ENCODE peak calls at places on chromosomes 11 and 22, in ten cellular contexts. N is WERI-Rb-1; G is right cardiac atrium; D is AG04450; X is esophagus squamous epithelium; T is cardiac muscle cell; W is CD4-positive, CD25-positive, alpha-beta regulatory T cell; Z is heart left ventricle; Y is mammary epithelial cell; C is prostate gland. B is an unnamed sample.

GRCh38 chr22:30778261-30778660 is 83.6 kb downstream of the OSBP2 start:
- DNase-seq in G (no peak), Z (no peak), X (no peak), Y (no peak), D (no peak), C (no peak), W (no peak), N (no peak), T (no peak), B (no peak)

GRCh38 chr22:40982482-40983385 is 31.6 kb downstream of the RBX1 start:
- DNase-seq in C (no peak), T (peak; percentile 68), D (no peak), Z (no peak), W (no peak), N (no peak), Y (no peak), G (no peak), X (no peak), B (no peak)

GRCh38 chr11:120786206-120786735 is 237.6 kb upstream of the TBCEL start:
- DNase-seq in C (no peak), G (no peak), W (no peak), X (no peak), T (no peak), Y (no peak), N (no peak), Z (no peak), D (no peak), B (no peak)

GRCh38 chr11:119693253-119693815 is 35.7 kb downstream of the NECTIN1 start:
- DNase-seq in X (no peak), W (no peak), G (no peak), D (no peak), Z (no peak), Y (peak; percentile 75), T (no peak), C (no peak), N (no peak), B (no peak)

GRCh38 chr11:64539711-64540420 is 51.2 kb upstream of the SLC22A12 start:
- DNase-seq in G (no peak), W (no peak), Y (no peak), D (no peak), X (no peak), Z (no peak), T (no peak), N (no peak), C (no peak), B (no peak)

GRCh38 chr22:22959147-22959827 is 71.7 kb downstream of the IGLL5 start:
- DNase-seq in G (peak; percentile 74), X (no peak), D (peak; percentile 36), C (peak; percentile 78), N (peak; percentile 85), W (peak; percentile 61), T (peak; percentile 79), Z (peak; percentile 70), Y (peak; percentile 48), B (peak; percentile 82)

GRCh38 chr11:72243173-72243566 is 806 bp downstream of the PHOX2A start:
- DNase-seq in X (no peak), Z (no peak), G (no peak), W (no peak), C (no peak), N (no peak), D (no peak), T (no peak), Y (no peak), B (peak; percentile 35)

GRCh38 chr22:35444685-35445399 is 44.9 kb downstream of the MCM5 start:
- DNase-seq in N (no peak), G (no peak), Y (no peak), D (no peak), X (no peak), W (no peak), T (no peak), C (no peak), Z (no peak), B (no peak)

GRCh38 chr11:107609384-107610218 is 18.7 kb downstream of the ELMOD1 start:
- DNase-seq in Z (no peak), G (no peak), N (no peak), W (no peak), Y (no peak), T (no peak), D (no peak), X (no peak), C (no peak), B (no peak)

GRCh38 chr11:79150966-79151365 is 289.9 kb downstream of the TENM4 start:
- DNase-seq in N (no peak), W (no peak), Y (peak; percentile 55), C (no peak), D (peak; percentile 30), Z (no peak), X (no peak), G (no peak), T (no peak), B (no peak)

GRCh38 chr22:37379716-37380115 is 47.6 kb downstream of the ELFN2 start:
- DNase-seq in D (no peak), N (no peak), C (no peak), G (no peak), Y (no peak), T (no peak), W (no peak), Z (no peak), X (no peak), B (no peak)

GRCh38 chr22:47129902-47130301 is 367.5 kb downstream of the TBC1D22A start:
- DNase-seq in G (no peak), X (no peak), N (peak; percentile 30), Y (peak; percentile 51), T (no peak), W (no peak), C (peak; percentile 75), D (no peak), Z (no peak), B (peak; percentile 52)

GRCh38 chr22:49979587-49980264 is 19.2 kb downstream of the PIM3 start:
- DNase-seq in Z (peak; percentile 24), G (no peak), T (no peak), C (no peak), W (no peak), N (peak; percentile 60), Y (no peak), X (no peak), D (no peak), B (peak; percentile 36)

GRCh38 chr11:125429807-125430678 is 66.0 kb downstream of the FEZ1 start:
- DNase-seq in W (no peak), Z (no peak), T (no peak), G (no peak), Y (no peak), D (no peak), C (no peak), X (no peak), N (no peak), B (no peak)
- H3K4me3 ChIP-seq in W (no peak overlapping the region), Z (no peak overlapping the region), T (no peak overlapping the region), G (no peak overlapping the region), Y (no peak overlapping the region), D (no peak overlapping the region), C (no peak overlapping the region), X (no peak overlapping the region), N (no peak overlapping the region), B (no peak overlapping the region)

DNA sequence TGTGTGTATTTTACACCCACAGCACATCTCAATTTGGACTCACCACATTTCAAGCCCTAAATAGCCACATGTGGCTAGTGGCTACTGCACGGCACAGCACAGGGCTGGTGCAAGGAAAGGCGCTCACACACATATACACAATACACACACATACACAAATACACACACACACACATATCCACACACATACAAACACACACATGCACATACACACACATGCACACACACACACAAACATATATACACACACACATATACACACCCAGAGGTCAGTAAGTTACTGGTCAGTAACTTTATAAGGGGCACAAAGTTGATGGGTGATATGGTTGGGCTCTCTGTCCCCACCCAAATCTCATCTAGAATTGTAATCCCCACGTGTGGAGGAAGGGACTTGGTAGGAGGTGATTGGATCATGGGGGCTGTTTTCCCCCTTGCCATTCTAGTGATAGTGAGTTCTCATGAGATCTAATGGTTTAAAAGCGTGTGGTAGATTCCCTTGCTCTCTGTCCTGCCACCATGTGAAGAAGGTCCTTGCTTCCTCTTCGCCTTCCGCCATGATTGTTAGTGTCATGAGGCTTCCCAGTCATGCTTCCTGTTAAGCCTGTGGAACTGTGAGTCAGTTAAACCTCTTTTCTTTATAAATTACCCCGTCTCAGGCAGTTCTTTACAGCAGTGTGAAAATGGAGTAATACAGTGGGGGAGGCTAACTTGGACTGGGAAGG is 37.6 kb upstream of the DKK3 start:
- DNase-seq in C (no peak), G (no peak), Z (no peak), X (no peak), D (no peak), Y (no peak), W (no peak), T (no peak), N (no peak), B (no peak)
- H3K9me3 ChIP-seq in C (no peaks in the 10 kb centered on the region), G (no peaks in the 10 kb centered on the region), Z (no peaks in the 10 kb centered on the region), X (no peaks in the 10 kb centered on the region), D (no peaks in the 10 kb centered on the region), Y (peaks cover 8% of the 10 kb centered on the region), W (no peaks in the 10 kb centered on the region), T (no peaks in the 10 kb centered on the region), N (no peaks in the 10 kb centered on the region), B (peaks cover 3% of the 10 kb centered on the region)

GRCh38 chr22:17302616-17303015 is 66.6 kb upstream of the CECR2 start:
- DNase-seq in C (no peak), Z (no peak), W (no peak), T (no peak), Y (no peak), N (no peak), G (no peak), D (no peak), X (no peak), B (no peak)

GRCh38 chr22:17303840-17304779 is 65.2 kb upstream of the CECR2 start:
- DNase-seq in Z (no peak), X (no peak), G (no peak), T (no peak), N (peak; percentile 21), D (no peak), Y (no peak), W (peak; percentile 56), C (no peak), B (no peak)

GRCh38 chr22:17305076-17305475 is 64.2 kb upstream of the CECR2 start:
- DNase-seq in T (no peak), Z (no peak), W (no peak), G (no peak), N (no peak), Y (no peak), D (no peak), X (no peak), C (no peak), B (no peak)

GRCh38 chr22:17303441-17303839 is 65.8 kb upstream of the CECR2 start:
- DNase-seq in Y (no peak), G (no peak), Z (no peak), D (no peak), X (no peak), T (no peak), C (no peak), W (no peak), N (no peak), B (no peak)

GRCh38 chr22:17300926-17301325 is 68.3 kb upstream of the CECR2 start:
- DNase-seq in D (no peak), T (no peak), Y (no peak), X (no peak), W (no peak), Z (no peak), C (no peak), G (no peak), N (no peak), B (no peak)
- H3K4me3 ChIP-seq in D (no peak overlapping the region), T (no peak overlapping the region), Y (no peak overlapping the region), X (no peak overlapping the region), W (no peak overlapping the region), Z (no peak overlapping the region), C (no peak overlapping the region), G (no peak overlapping the region), N (no peak overlapping the region), B (no peak overlapping the region)

GRCh38 chr22:44475706-44476105 is 22.3 kb downstream of the RTL6 start:
- DNase-seq in W (no peak), X (no peak), N (no peak), G (no peak), Y (no peak), D (no peak), C (no peak), T (no peak), Z (no peak), B (no peak)
- H3K9me3 ChIP-seq in W (peaks cover 27% of the 10 kb centered on the region), X (no peaks in the 10 kb centered on the region), N (peaks cover 11% of the 10 kb centered on the region), G (no peaks in the 10 kb centered on the region), Y (no peaks in the 10 kb centered on the region), D (no peaks in the 10 kb centered on the region), C (no peaks in the 10 kb centered on the region), T (no peaks in the 10 kb centered on the region), Z (peaks cover 15% of the 10 kb centered on the region), B (peaks cover 13% of the 10 kb centered on the region)

B was measured in Caco-2.